ENCODE peak calls at places on chromosome 2, in eight cellular contexts. Q, W, Z, F, A, B, M and R are unnamed samples.

GRCh38 chr2:43070039-43070438 is 156.4 kb downstream of the ZFP36L2 start:
- DNase-seq in Q (no peak), W (no peak), Z (no peak), F (peak), A (no peak), B (no peak), M (peak), R (peak)

GRCh38 chr2:39435974-39436591 is 1.0 kb downstream of the MAP4K3 start:
- DNase-seq in Q (no peak), W (no peak), Z (no peak), F (no peak), A (peak), B (no peak), M (no peak), R (peak)

GRCh38 chr2:174681983-174682577 is 82.2 kb downstream of the CHRNA1 start:
- DNase-seq in Q (peak), W (peak), Z (peak), F (peak), A (peak), B (peak), M (peak), R (peak)

GRCh38 chr2:1564506-1564905 is 151.2 kb downstream of the TPO start:
- DNase-seq in Q (no peak), W (peak), Z (no peak), F (no peak), A (no peak), B (no peak), M (peak), R (no peak)

GRCh38 chr2:227164745-227165350 is 424 bp downstream of the COL4A3 start:
- DNase-seq in Q (peak), W (peak), Z (no peak), F (peak), A (no peak), B (peak), M (peak), R (peak)

GRCh38 chr2:9030882-9031645 is 27.6 kb upstream of the MBOAT2 start:
- DNase-seq in Q (no peak), W (no peak), Z (no peak), F (no peak), A (no peak), B (no peak), M (no peak), R (no peak)

GRCh38 chr2:105546623-105546964 is 147.7 kb upstream of the FHL2 start:
- DNase-seq in Q (no peak), W (no peak), Z (no peak), F (no peak), A (no peak), B (no peak), M (no peak), R (no peak)

GRCh38 chr2:182933629-182934028 is 67.2 kb upstream of the FRZB start:
- DNase-seq in Q (no peak), W (no peak), Z (no peak), F (no peak), A (no peak), B (no peak), M (no peak), R (no peak)

GRCh38 chr2:240948086-240948485 is 42.0 kb downstream of the CROCC2 start:
- DNase-seq in Q (no peak), W (no peak), Z (no peak), F (peak), A (peak), B (no peak), M (no peak), R (no peak)

GRCh38 chr2:67565761-67566160 is 168.6 kb downstream of the ETAA1 start:
- DNase-seq in Q (no peak), W (no peak), Z (no peak), F (no peak), A (no peak), B (no peak), M (peak), R (no peak)

GRCh38 chr2:220276736-220277444 is 649.5 kb downstream of the SLC4A3 start:
- DNase-seq in Q (no peak), W (no peak), Z (no peak), F (no peak), A (no peak), B (no peak), M (no peak), R (no peak)

GRCh38 chr2:172095146-172095904 is 7.4 kb downstream of the DLX2 start:
- DNase-seq in Q (no peak), W (no peak), Z (peak), F (peak), A (peak), B (peak), M (peak), R (peak)

GRCh38 chr2:29070542-29070941 is 3.8 kb downstream of the PCARE start:
- DNase-seq in Q (no peak), W (no peak), Z (no peak), F (no peak), A (no peak), B (no peak), M (no peak), R (no peak)

GRCh38 chr2:202771336-202771735 is 100.2 kb downstream of the ICA1L start:
- DNase-seq in Q (no peak), W (no peak), Z (no peak), F (no peak), A (no peak), B (no peak), M (no peak), R (no peak)

GRCh38 chr2:235665656-235666239 is 171.9 kb downstream of the AGAP1 start:
- DNase-seq in Q (peak), W (no peak), Z (no peak), F (no peak), A (no peak), B (no peak), M (no peak), R (no peak)

GRCh38 chr2:172207916-172208315 is 105.2 kb upstream of the DLX2 start:
- DNase-seq in Q (no peak), W (no peak), Z (no peak), F (no peak), A (no peak), B (no peak), M (no peak), R (no peak)

GRCh38 chr2:200379481-200380120 is 73.1 kb downstream of the SPATS2L start:
- DNase-seq in Q (peak), W (no peak), Z (no peak), F (no peak), A (no peak), B (peak), M (no peak), R (no peak)

GRCh38 chr2:241659150-241659739 is 21.8 kb downstream of the ATG4B start:
- DNase-seq in Q (peak), W (no peak), Z (peak), F (peak), A (peak), B (peak), M (peak), R (peak)

GRCh38 chr2:136582631-136583205 is 182.6 kb upstream of the THSD7B start:
- DNase-seq in Q (no peak), W (no peak), Z (no peak), F (no peak), A (no peak), B (peak), M (peak), R (peak)

GRCh38 chr2:205889073-205889472 is 196.9 kb downstream of the INO80D start:
- DNase-seq in Q (peak), W (no peak), Z (no peak), F (no peak), A (no peak), B (no peak), M (no peak), R (no peak)

GRCh38 chr2:48587560-48587959 is 30.1 kb upstream of the GTF2A1L start:
- DNase-seq in Q (no peak), W (no peak), Z (no peak), F (no peak), A (no peak), B (no peak), M (no peak), R (no peak)

GRCh38 chr2:78992807-78993517 is 32.5 kb upstream of the REG3G start:
- DNase-seq in Q (peak), W (no peak), Z (no peak), F (peak), A (no peak), B (peak), M (no peak), R (peak)

GRCh38 chr2:11571170-11571569 is 37.3 kb downstream of the GREB1 start:
- DNase-seq in Q (no peak), W (no peak), Z (no peak), F (no peak), A (peak), B (no peak), M (no peak), R (no peak)

GRCh38 chr2:1010373-1011017 is 59.8 kb downstream of the SNTG2 start:
- DNase-seq in Q (peak), W (no peak), Z (no peak), F (no peak), A (no peak), B (no peak), M (no peak), R (peak)

GRCh38 chr2:42249887-42250286 is 80.7 kb downstream of the EML4 start:
- DNase-seq in Q (peak), W (no peak), Z (no peak), F (no peak), A (no peak), B (no peak), M (no peak), R (no peak)

GRCh38 chr2:143205106-143205764 is 76.0 kb downstream of the ARHGAP15 start:
- DNase-seq in Q (no peak), W (no peak), Z (no peak), F (no peak), A (no peak), B (no peak), M (no peak), R (no peak)

GRCh38 chr2:38806001-38806400 is 28.0 kb downstream of the GEMIN6 start:
- DNase-seq in Q (no peak), W (no peak), Z (no peak), F (no peak), A (no peak), B (no peak), M (no peak), R (no peak)

GRCh38 chr2:71882236-71882946 is 265.3 kb downstream of the CYP26B1 start:
- DNase-seq in Q (no peak), W (no peak), Z (no peak), F (no peak), A (no peak), B (no peak), M (no peak), R (no peak)

GRCh38 chr2:179569834-179570233 is 291.6 kb downstream of the ZNF385B start:
- DNase-seq in Q (no peak), W (no peak), Z (no peak), F (no peak), A (no peak), B (no peak), M (no peak), R (no peak)

GRCh38 chr2:128347701-128348504 is 29.2 kb upstream of the HS6ST1 start:
- DNase-seq in Q (no peak), W (no peak), Z (no peak), F (peak), A (peak), B (no peak), M (peak), R (peak)

GRCh38 chr2:224217962-224218347 is 178.9 kb upstream of the SERPINE2 start:
- DNase-seq in Q (no peak), W (no peak), Z (no peak), F (no peak), A (no peak), B (no peak), M (peak), R (no peak)

GRCh38 chr2:240013343-240013742 is 11.8 kb downstream of the NDUFA10 start:
- DNase-seq in Q (no peak), W (no peak), Z (no peak), F (no peak), A (no peak), B (no peak), M (no peak), R (no peak)

GRCh38 chr2:45918816-45919655 is 267.6 kb downstream of the PRKCE start:
- DNase-seq in Q (peak), W (no peak), Z (no peak), F (no peak), A (no peak), B (no peak), M (no peak), R (no peak)

GRCh38 chr2:137964066-137964858 is at the start of gene HNMT:
- DNase-seq in Q (no peak), W (no peak), Z (no peak), F (peak), A (no peak), B (peak), M (peak), R (peak)

GRCh38 chr2:176653856-176654443 is 384.7 kb downstream of the MTX2 start:
- DNase-seq in Q (peak), W (peak), Z (no peak), F (peak), A (peak), B (peak), M (peak), R (peak)

GRCh38 chr2:150473767-150474166 is 13.7 kb downstream of the RND3 start:
- DNase-seq in Q (no peak), W (no peak), Z (no peak), F (no peak), A (no peak), B (no peak), M (no peak), R (no peak)

GRCh38 chr2:117436697-117437096 is 377.8 kb upstream of the DDX18 start:
- DNase-seq in Q (no peak), W (no peak), Z (no peak), F (no peak), A (no peak), B (no peak), M (no peak), R (no peak)

GRCh38 chr2:235647836-235648235 is 154.0 kb downstream of the AGAP1 start:
- DNase-seq in Q (no peak), W (no peak), Z (no peak), F (no peak), A (no peak), B (no peak), M (no peak), R (no peak)

GRCh38 chr2:101501443-101501842 is 26.5 kb upstream of the RFX8 start:
- DNase-seq in Q (no peak), W (no peak), Z (no peak), F (no peak), A (no peak), B (no peak), M (no peak), R (no peak)